ENCODE peak calls at places on chromosomes 1 and 21, in nine cellular contexts. Z is naive thymus-derived CD4-positive, alpha-beta T cell; H is germinal center; Y is cerebellar cortex; F is HepG2; R is RPMI7951; A is CD14-positive monocyte; W is foreskin melanocyte; M is substantia nigra. G is an unnamed sample.

GRCh38 chr1:26122988-26123973 is 11.7 kb downstream of the PDIK1L start:
- DNase-seq in Z (no peak), H (no peak), Y (no peak), F (no peak), R (peak; percentile 74), A (no peak), W (no peak), M (no peak), G (no peak)

GRCh38 chr1:10578070-10578469 is 103.3 kb downstream of the PEX14 start:
- DNase-seq in Z (no peak), H (no peak), Y (no peak), F (no peak), R (no peak), A (no peak), W (no peak), M (no peak), G (no peak)

GRCh38 chr1:153794671-153795324 is 19.6 kb downstream of the SLC27A3 start:
- DNase-seq in Z (no peak), H (no peak), Y (no peak), F (no peak), R (no peak), A (peak; percentile 44), W (no peak), M (no peak), G (no peak)

GRCh38 chr21:37006521-37007291 is at the start of gene RIPPLY3:
- DNase-seq in Z (no peak), H (peak; percentile 16), Y (no peak), F (no peak), R (no peak), A (no peak), W (no peak), M (no peak), G (no peak)

GRCh38 chr1:93749894-93750301 is 68.3 kb upstream of the BCAR3 start:
- DNase-seq in Z (no peak), H (peak; percentile 67), Y (no peak), F (no peak), R (no peak), A (no peak), W (no peak), M (no peak), G (peak; percentile 51)

GRCh38 chr1:159562680-159563079 is 24.9 kb upstream of the APCS start:
- DNase-seq in Z (no peak), H (no peak), Y (no peak), F (no peak), R (no peak), A (no peak), W (no peak), M (no peak), G (no peak)

GRCh38 chr1:160954158-160955104 is at the start of gene ITLN2:
- DNase-seq in Z (peak; percentile 22), H (peak; percentile 76), Y (peak; percentile 38), F (peak; percentile 67), R (peak; percentile 36), A (peak; percentile 67), W (no peak), M (no peak), G (peak; percentile 77)

GRCh38 chr1:225668222-225668621 is 15.3 kb upstream of the ENAH start:
- DNase-seq in Z (no peak), H (no peak), Y (no peak), F (no peak), R (no peak), A (no peak), W (no peak), M (no peak), G (no peak)

GRCh38 chr1:18725231-18725895 is 94.7 kb downstream of the PAX7 start:
- DNase-seq in Z (no peak), H (no peak), Y (no peak), F (no peak), R (no peak), A (no peak), W (no peak), M (no peak), G (no peak)

GRCh38 chr1:60832372-60832771 is 250.0 kb upstream of the NFIA start:
- DNase-seq in Z (no peak), H (no peak), Y (no peak), F (no peak), R (peak; percentile 20), A (no peak), W (no peak), M (no peak), G (peak; percentile 22)

G was measured in SK-MEL-5.